ENCODE peak calls at places on chromosome 1, in four cellular contexts. A, S, V and W are unnamed samples.

GRCh38 chr1:13766906-13767564 is 67.0 kb downstream of the PRDM2 start:
- DNase-seq in A (no peak), S (no peak), V (no peak), W (no peak)

GRCh38 chr1:45658171-45658570 is 28.2 kb downstream of the GPBP1L1 start:
- DNase-seq in A (no peak), S (no peak), V (no peak), W (no peak)

GRCh38 chr1:31447210-31447609 is 34.2 kb downstream of the SERINC2 start:
- DNase-seq in A (no peak), S (no peak), V (no peak), W (no peak)

GRCh38 chr1:11384170-11384554 is 94.8 kb upstream of the DISP3 start:
- DNase-seq in A (no peak), S (no peak), V (no peak), W (no peak)

GRCh38 chr1:55751776-55752175 is 536.6 kb upstream of the USP24 start:
- DNase-seq in A (no peak), S (no peak), V (no peak), W (no peak)

GRCh38 chr1:22567176-22567575 is 3.9 kb downstream of the EPHA8 start:
- DNase-seq in A (no peak), S (no peak), V (no peak), W (no peak)

GRCh38 chr1:195831789-195832188 is 776.5 kb downstream of the KCNT2 start:
- DNase-seq in A (no peak), S (no peak), V (no peak), W (no peak)

GRCh38 chr1:107529511-107530149 is 388.8 kb downstream of the NTNG1 start:
- DNase-seq in A (peak; percentile 19), S (no peak), V (no peak), W (no peak)

GRCh38 chr1:58886611-58887010 is 102.8 kb upstream of the JUN start:
- DNase-seq in A (no peak), S (no peak), V (peak; percentile 30), W (no peak)

GRCh38 chr1:220787069-220787614 is 429 bp downstream of the MTARC1 start:
- DNase-seq in A (peak; percentile 80), S (no peak), V (no peak), W (peak; percentile 82)
- H3K4me3 ChIP-seq in A (peak overlapping the region; percentile 57), S (peak overlapping the region; percentile 57), V (peak overlapping the region; percentile 51), W (peak overlapping the region; percentile 35)

DNA sequence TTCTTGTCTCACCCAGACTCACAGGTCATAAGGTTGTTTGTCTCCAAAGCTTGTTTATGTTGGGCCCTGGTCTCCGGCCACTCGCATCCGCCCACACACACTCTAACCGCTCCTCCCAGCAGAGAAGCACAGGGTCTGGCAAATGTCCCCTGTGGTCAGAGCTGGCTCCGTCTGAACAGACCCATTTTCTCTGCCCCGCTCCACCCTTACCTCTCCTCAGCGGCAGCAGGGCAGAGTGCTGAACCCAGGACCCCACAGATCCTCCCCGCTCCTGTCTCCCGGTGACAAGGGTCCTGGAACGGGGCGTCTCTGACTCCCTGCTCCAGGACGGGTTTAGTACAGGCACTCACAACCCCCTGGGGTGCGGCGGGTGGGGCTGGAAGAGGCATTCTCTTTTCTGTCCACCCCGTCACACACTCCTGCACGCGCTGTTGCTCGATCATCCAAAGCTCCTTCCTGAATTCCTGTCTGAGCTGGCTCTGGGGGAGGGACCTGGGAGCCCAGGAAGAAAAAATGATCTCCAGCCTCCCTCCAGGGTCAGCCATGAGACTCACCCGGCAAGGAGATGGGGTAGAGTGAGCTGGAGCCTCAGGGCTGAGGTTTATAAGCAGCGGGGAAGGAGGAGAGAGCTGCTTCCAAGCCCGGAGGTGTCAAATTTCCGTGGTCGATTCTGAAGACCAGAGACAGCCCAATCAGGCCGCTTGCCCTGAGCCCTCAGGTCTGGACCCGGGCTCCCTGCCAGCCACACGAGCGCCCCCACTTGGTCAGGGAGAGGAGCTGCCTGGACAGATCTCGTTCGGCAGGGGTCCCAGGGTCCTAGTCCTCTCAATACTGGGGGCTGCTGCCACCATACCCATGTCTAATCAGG is at the start of gene S100A13:
- DNase-seq in A (peak; percentile 71), S (peak; percentile 88), V (peak; percentile 80), W (peak; percentile 85)
- TF ChIP-seq POLR2A in A (peak; percentile 81), S (no peak), V (peak; percentile 58), W (peak; percentile 84)

GRCh38 chr1:84998642-84999280 is 1.8 kb upstream of the MCOLN2 start:
- DNase-seq in A (peak; percentile 35), S (no peak), V (no peak), W (no peak)
- H3K27me3 ChIP-seq in A (peaks cover 67% of the 10 kb centered on the region), S (peaks cover 10% of the 10 kb centered on the region), V (no peaks in the 10 kb centered on the region), W (no peaks in the 10 kb centered on the region)

DNA sequence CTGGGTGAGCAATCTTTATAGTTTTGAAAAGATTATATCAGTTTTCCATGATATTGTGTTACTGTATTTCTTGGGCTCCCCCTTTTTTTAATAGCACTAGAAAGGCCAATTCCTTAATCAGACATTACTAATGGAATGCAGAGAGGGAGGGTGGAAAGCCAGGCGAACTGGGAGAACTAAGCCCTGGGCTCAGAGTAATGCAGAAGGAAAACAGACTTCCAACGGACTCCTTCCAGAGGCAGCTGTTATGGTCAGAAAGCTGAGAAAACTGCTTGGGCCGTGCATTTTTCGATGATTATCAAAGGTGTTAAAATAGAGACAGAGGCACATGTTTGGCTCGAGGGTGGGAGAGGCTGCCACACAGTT is 206.4 kb downstream of the FOXD2 start:
- DNase-seq in A (no peak), S (no peak), V (no peak), W (no peak)
- H3K4me3 ChIP-seq in A (no peak overlapping the region), S (no peak overlapping the region), V (no peak overlapping the region), W (no peak overlapping the region)

DNA sequence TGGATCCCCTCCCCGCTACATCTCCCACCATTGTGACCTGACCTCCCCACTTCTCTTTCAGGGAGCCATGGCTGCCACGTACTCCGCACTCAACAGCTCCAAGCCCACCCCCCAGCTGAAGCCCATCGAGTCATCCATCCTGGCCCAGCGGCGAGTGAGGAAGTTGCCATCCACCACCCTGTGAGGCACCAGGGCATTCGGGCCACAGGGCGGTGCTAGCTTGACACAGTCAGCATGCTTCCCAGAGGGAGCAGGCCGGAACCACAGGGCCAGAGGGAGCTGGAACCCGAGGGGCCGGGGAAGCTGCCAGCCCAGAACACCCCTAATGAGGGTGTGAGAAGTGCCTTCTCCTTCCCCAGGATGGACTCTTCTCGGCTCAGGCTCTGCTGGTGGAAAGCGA is 44.5 kb downstream of the RPS6KA1 start:
- DNase-seq in A (no peak), S (no peak), V (no peak), W (no peak)
- TF ChIP-seq POLR2A in A (no peak), S (no peak), V (no peak), W (no peak)